ENCODE peak calls at places on chromosomes 7 and 10, in five cellular contexts. N, Z, E, C and H are unnamed samples. For H3K27me3 and H3K9me3, the result is how much of the 10 kb centered on the place peaks cover.

GRCh38 chr10:8043569-8044306 is 10.8 kb upstream of the GATA3 start:
- DNase-seq in N (peak), Z (no peak), E (no peak), C (no peak), H (no peak)

GRCh38 chr10:52353960-52354394 is 39.9 kb downstream of the DKK1 start:
- DNase-seq in N (no peak), Z (no peak), E (no peak), C (no peak), H (no peak)

GRCh38 chr10:33100996-33101747 is 143.1 kb upstream of the ITGB1 start:
- DNase-seq in N (no peak), Z (no peak), E (no peak), C (no peak), H (no peak)

GRCh38 chr7:100476108-100476780 is 2.8 kb downstream of the TSC22D4 start:
- DNase-seq in N (no peak), Z (peak), E (no peak), C (no peak), H (no peak)

GRCh38 chr10:17026686-17027485 is 102.7 kb downstream of the CUBN start:
- DNase-seq in N (no peak), Z (no peak), E (no peak), C (no peak), H (no peak)

GRCh38 chr7:124575181-124575580 is 190.4 kb downstream of the GPR37 start:
- DNase-seq in N (no peak), Z (no peak), E (no peak), C (no peak), H (no peak)

GRCh38 chr7:137987968-137988367 is 13.9 kb downstream of the CREB3L2 start:
- DNase-seq in N (no peak), Z (no peak), E (no peak), C (no peak), H (no peak)

GRCh38 chr10:60942604-60943269 is 1.2 kb downstream of the RHOBTB1 start:
- DNase-seq in N (no peak), Z (peak), E (peak), C (peak), H (peak)

GRCh38 chr7:76060842-76061241 is 12.9 kb downstream of the MDH2 start:
- DNase-seq in N (no peak), Z (no peak), E (no peak), C (no peak), H (peak)

GRCh38 chr7:158000160-158000559 is 587.5 kb downstream of the PTPRN2 start:
- DNase-seq in N (no peak), Z (no peak), E (no peak), C (no peak), H (no peak)

GRCh38 chr7:128741491-128741890 is 2.3 kb downstream of the CALU start:
- DNase-seq in N (no peak), Z (no peak), E (no peak), C (no peak), H (no peak)
- H3K4me3 ChIP-seq in N (no peak), Z (no peak), E (no peak), C (peak), H (peak)

DNA sequence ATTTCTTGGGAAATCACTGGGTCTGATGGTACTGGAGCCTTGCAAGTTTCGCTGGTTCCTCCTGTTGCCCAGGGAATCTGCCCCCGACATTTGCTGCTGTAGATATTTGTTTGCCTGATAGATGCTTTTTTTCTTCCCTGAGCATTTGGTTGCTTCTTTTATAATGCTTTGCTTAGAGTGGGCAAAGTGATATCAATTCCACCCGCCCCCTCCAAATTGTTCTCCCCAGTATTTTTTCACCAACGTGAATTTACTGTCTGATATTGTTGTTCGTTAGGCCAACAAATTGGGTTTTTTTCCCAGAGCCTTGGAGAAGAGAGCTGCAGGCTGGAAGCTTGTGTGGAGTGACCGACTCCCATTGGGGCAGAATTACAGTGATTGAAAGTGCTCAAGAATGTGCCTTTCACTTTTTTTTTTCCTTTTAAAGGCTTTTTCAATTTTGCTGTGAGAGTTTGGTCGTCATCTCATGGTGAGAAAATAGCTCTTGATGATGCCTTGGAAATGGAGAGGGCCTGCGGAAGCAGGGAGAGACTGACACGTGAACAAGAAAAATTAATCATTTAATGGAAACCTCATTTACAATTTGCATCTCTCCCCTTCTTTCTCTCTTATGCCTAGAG is 2.5 kb downstream of the GRK5 start:
- DNase-seq in N (no peak), Z (no peak), E (peak), C (no peak), H (no peak)
- H3K27me3 ChIP-seq in N (under half), Z (under half), E (under half), C (under half), H (under half)

DNA sequence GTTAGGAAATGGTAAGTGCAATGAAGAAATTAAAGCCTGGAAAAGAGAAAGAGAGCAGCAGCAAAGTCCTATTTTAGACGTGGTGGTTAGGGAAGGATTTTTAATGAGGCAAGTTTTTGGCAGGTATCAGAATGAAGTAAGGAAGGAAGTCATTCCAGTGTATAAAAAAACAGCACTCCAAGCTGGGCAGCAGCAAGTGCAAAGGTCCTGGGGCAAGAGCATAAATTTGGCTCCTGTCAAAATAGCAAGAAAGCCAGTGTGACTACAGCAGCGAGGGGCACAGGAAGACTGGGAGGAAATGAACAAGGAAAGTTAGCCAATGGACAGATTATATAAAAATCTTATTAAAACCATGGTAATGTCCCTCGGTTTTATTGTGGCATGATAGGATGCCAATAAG is 90.2 kb downstream of the PPP1R3A start:
- DNase-seq in N (no peak), Z (no peak), E (no peak), C (no peak), H (no peak)
- H3K9me3 ChIP-seq in N (under half), Z (under half), E (under half), C (under half), H (under half)

GRCh38 chr7:910441-910861 is 34.1 kb downstream of the GET4 start:
- DNase-seq in N (no peak), Z (no peak), E (no peak), C (no peak), H (no peak)

GRCh38 chr7:910931-911431 is 34.6 kb downstream of the GET4 start:
- DNase-seq in N (no peak), Z (no peak), E (no peak), C (no peak), H (no peak)

GRCh38 chr7:908159-908918 is 32.0 kb downstream of the GET4 start:
- DNase-seq in N (no peak), Z (no peak), E (no peak), C (no peak), H (no peak)

GRCh38 chr7:907158-907980 is 31.0 kb downstream of the GET4 start:
- DNase-seq in N (no peak), Z (no peak), E (no peak), C (no peak), H (peak)

GRCh38 chr7:909358-910329 is 33.3 kb downstream of the GET4 start:
- DNase-seq in N (peak), Z (peak), E (peak), C (peak), H (peak)
- H3K4me3 ChIP-seq in N (peak), Z (peak), E (peak), C (peak), H (peak)

GRCh38 chr10:133150656-133151055 is 9.4 kb upstream of the KNDC1 start:
- DNase-seq in N (no peak), Z (no peak), E (no peak), C (no peak), H (no peak)

GRCh38 chr10:133154996-133155778 is 4.8 kb upstream of the KNDC1 start:
- DNase-seq in N (no peak), Z (no peak), E (no peak), C (no peak), H (no peak)

GRCh38 chr10:133154411-133154810 is 5.6 kb upstream of the KNDC1 start:
- DNase-seq in N (no peak), Z (no peak), E (no peak), C (no peak), H (no peak)

GRCh38 chr10:133150226-133150625 is 9.8 kb upstream of the KNDC1 start:
- DNase-seq in N (no peak), Z (no peak), E (no peak), C (no peak), H (no peak)

DNA sequence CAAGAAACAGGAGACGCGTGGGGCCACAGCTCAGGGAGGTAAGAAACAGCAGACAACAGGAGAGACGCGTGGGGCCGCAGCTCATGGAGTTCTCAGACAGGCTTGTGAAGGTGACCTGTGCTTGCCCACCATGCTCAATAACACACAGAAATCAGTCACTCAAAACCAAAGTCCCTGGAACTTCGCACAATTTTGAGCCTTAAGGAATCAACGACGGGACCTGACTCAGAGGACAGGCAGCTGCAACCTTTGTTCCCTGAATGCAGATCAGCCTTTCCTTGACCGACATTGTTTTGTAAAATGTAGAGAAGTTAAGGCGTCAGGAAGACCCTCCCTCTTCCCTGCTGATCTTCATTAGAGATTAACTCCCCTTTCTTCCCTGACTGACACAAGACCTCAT is 8.5 kb upstream of the KNDC1 start:
- DNase-seq in N (peak), Z (no peak), E (no peak), C (no peak), H (no peak)
- H3K27me3 ChIP-seq in N (under half), Z (under half), E (under half), C (under half), H (under half)

GRCh38 chr7:4266270-4267040 is 415.6 kb upstream of the FOXK1 start:
- DNase-seq in N (no peak), Z (no peak), E (no peak), C (no peak), H (peak)

GRCh38 chr7:4267326-4268039 is 414.6 kb upstream of the FOXK1 start:
- DNase-seq in N (no peak), Z (no peak), E (no peak), C (no peak), H (peak)

GRCh38 chr7:4269086-4269485 is 413.0 kb upstream of the FOXK1 start:
- DNase-seq in N (no peak), Z (no peak), E (no peak), C (no peak), H (no peak)

GRCh38 chr7:4269746-4270145 is 412.3 kb upstream of the FOXK1 start:
- DNase-seq in N (no peak), Z (no peak), E (no peak), C (no peak), H (no peak)

GRCh38 chr7:4268040-4268965 is 413.8 kb upstream of the FOXK1 start:
- DNase-seq in N (peak), Z (no peak), E (no peak), C (no peak), H (peak)
- H3K9me3 ChIP-seq in N (under half), Z (under half), E (under half), C (under half), H (under half)

DNA sequence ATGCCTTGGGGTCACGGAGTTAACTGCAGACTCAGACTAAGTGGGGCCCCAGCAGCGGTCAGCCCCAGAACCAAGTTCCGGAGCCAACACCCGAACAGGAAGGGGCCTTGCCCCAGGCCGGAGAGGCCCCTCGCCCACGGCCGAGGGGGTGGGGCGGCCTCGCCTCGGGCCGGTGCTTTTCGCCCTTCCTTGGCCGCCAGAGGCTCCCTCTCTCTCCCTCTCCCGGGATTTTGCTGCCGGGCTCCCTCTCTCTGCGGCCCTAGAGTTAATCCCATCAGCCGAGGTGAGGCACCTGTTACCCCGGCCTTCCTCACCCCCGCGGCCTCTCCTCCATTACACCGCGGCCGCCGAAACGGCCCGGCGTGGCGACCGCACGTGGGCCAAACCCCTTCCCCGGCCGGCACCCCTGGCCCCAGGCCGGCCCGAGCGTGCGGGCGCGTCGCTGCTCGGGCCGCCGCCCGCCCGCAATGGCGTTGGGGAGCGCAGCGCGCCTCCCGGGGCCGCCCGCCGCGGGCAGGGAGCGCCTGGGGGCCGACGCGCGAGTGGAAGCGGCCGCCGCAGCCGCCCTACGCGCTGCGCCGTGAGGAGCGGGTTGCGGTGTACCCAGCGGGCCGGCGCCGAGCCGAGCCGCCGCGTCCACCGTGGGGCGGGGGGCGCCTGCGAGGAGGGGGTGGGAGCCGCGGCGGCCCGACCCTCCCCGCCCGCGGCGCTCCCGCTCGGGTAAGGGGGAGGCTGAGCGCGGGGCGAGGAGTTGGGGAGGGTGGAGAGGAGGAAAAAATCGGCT is at the start of gene PPP1R9A:
- DNase-seq in N (peak), Z (peak), E (peak), C (peak), H (no peak)
- H3K4me3 ChIP-seq in N (peak), Z (peak), E (peak), C (peak), H (peak)

GRCh38 chr10:89979726-89980125 is 278.3 kb downstream of the KIF20B start:
- DNase-seq in N (no peak), Z (no peak), E (no peak), C (no peak), H (no peak)

GRCh38 chr10:89975716-89976243 is 274.4 kb downstream of the KIF20B start:
- DNase-seq in N (no peak), Z (no peak), E (no peak), C (no peak), H (no peak)

GRCh38 chr10:89981891-89982290 is 280.5 kb downstream of the KIF20B start:
- DNase-seq in N (no peak), Z (no peak), E (no peak), C (no peak), H (no peak)

GRCh38 chr10:89978081-89978480 is 276.7 kb downstream of the KIF20B start:
- DNase-seq in N (no peak), Z (no peak), E (no peak), C (no peak), H (no peak)

DNA sequence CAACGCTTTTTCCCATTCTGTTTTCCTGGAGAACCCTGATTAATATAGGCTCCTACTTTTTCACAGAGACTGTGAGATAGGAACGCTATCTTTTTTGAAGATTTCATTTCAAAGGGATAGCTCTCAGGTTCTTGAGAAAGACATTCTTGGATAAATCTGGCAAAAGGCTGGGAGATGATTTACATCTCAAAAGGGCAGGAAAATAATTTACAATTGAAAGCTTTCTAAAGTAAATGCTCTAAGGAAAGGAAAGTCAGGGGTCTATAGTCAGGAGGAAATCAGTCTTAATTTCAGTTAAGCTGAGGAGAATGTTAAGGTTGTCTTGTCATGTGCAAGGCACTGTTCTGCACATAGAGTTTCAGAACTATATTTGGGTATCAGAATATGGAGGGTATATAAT is 278.8 kb downstream of the KIF20B start:
- DNase-seq in N (no peak), Z (no peak), E (no peak), C (no peak), H (no peak)
- H3K27me3 ChIP-seq in N (under half), Z (under half), E (under half), C (under half), H (under half)